ENCODE peak calls at places on chromosomes 2 and 18, in six cellular contexts. O is transverse colon; V is CD8-positive, alpha-beta T cell; W is NCI-H345; Z is RPMI8226; X is stimulated activated CD4-positive, alpha-beta T cell treated with anti-CD3 and anti-CD28 coated beads, Interleukin-15, amount 100 ng/mL, for 24 hours. D is an unnamed sample.

GRCh38 chr18:46677609-46678470 is 20.8 kb upstream of the LOXHD1 start:
- DNase-seq in O (no peak), Z (no peak), V (no peak), W (no peak), X (no peak), D (no peak)

GRCh38 chr2:222813177-222813843 is 47.5 kb upstream of the ACSL3 start:
- DNase-seq in X (peak), V (no peak), O (no peak), Z (no peak), W (no peak), D (no peak)

GRCh38 chr2:221671515-221671914 is 99.4 kb upstream of the EPHA4 start:
- DNase-seq in V (no peak), Z (no peak), W (no peak), O (no peak), X (no peak), D (no peak)

GRCh38 chr2:27645197-27645596 is 16.3 kb downstream of the GPN1 start:
- DNase-seq in Z (no peak), V (no peak), X (no peak), O (no peak), W (no peak), D (no peak)

GRCh38 chr2:102251042-102251848 is 60.1 kb upstream of the IL1RL1 start:
- DNase-seq in V (peak), O (peak), Z (peak), X (peak), W (peak), D (peak)

GRCh38 chr2:197089659-197090058 is 163.2 kb upstream of the PGAP1 start:
- DNase-seq in X (no peak), Z (no peak), W (no peak), O (no peak), V (no peak), D (no peak)

GRCh38 chr2:172416447-172417058 is 10.8 kb upstream of the ITGA6 start:
- DNase-seq in Z (no peak), W (no peak), X (no peak), O (no peak), V (no peak), D (no peak)

GRCh38 chr2:17646096-17646554 is 105.6 kb downstream of the VSNL1 start:
- DNase-seq in V (peak), X (peak), O (peak), Z (peak), W (peak), D (no peak)

GRCh38 chr2:134739879-134740301 is 21.1 kb upstream of the TMEM163 start:
- DNase-seq in W (no peak), X (no peak), O (peak), V (no peak), Z (peak), D (no peak)

GRCh38 chr2:238811765-238812164 is 36.1 kb upstream of the TWIST2 start:
- DNase-seq in O (no peak), Z (no peak), W (no peak), V (no peak), X (no peak), D (no peak)

GRCh38 chr2:3727397-3728045 is 24.1 kb downstream of the DCDC2C start:
- DNase-seq in V (no peak), W (no peak), X (no peak), Z (no peak), O (no peak), D (no peak)

GRCh38 chr2:79512442-79513401 is at the start of gene CTNNA2:
- DNase-seq in W (peak), Z (peak), V (no peak), X (peak), O (peak), D (no peak)

GRCh38 chr18:72675394-72675793 is 131.3 kb upstream of the CBLN2 start:
- DNase-seq in W (no peak), V (no peak), X (no peak), O (no peak), Z (no peak), D (no peak)

GRCh38 chr18:56913970-56914369 is 232.9 kb upstream of the BOD1L2 start:
- DNase-seq in Z (no peak), O (no peak), X (no peak), W (peak), V (no peak), D (no peak)

GRCh38 chr2:217910875-217911212 is 92.0 kb downstream of the TNS1 start:
- DNase-seq in O (no peak), Z (no peak), X (no peak), W (no peak), V (no peak), D (no peak)

GRCh38 chr2:45263147-45263546 is 253.9 kb upstream of the SIX2 start:
- DNase-seq in X (no peak), W (peak), O (no peak), V (no peak), Z (no peak), D (no peak)

GRCh38 chr2:26764078-26764887 is at the start of gene SLC35F6:
- DNase-seq in Z (peak), W (peak), V (peak), X (peak), O (peak), D (peak)

GRCh38 chr2:67694464-67694863 is 297.3 kb downstream of the ETAA1 start:
- DNase-seq in V (no peak), X (peak), O (no peak), Z (peak), W (no peak), D (no peak)

GRCh38 chr2:239396881-239397681 is 3.7 kb downstream of the HDAC4 start:
- DNase-seq in X (peak), V (peak), W (peak), Z (peak), O (peak), D (no peak)

GRCh38 chr2:38146917-38147307 is 71.0 kb upstream of the CYP1B1 start:
- DNase-seq in X (peak), W (no peak), O (no peak), V (no peak), Z (no peak), D (no peak)

GRCh38 chr18:62432176-62432575 is 90.6 kb upstream of the ZCCHC2 start:
- DNase-seq in Z (no peak), O (no peak), W (no peak), X (no peak), V (no peak), D (no peak)

GRCh38 chr2:25787020-25787419 is 91.3 kb downstream of the ASXL2 start:
- DNase-seq in O (no peak), Z (peak), W (no peak), V (no peak), X (no peak), D (no peak)

GRCh38 chr18:45838302-45839070 is 13.0 kb downstream of the SIGLEC15 start:
- DNase-seq in W (no peak), O (no peak), X (no peak), V (no peak), Z (no peak), D (no peak)

GRCh38 chr2:64482765-64483504 is 29.0 kb downstream of the LGALSL start:
- DNase-seq in W (peak), O (peak), X (peak), Z (no peak), V (no peak), D (no peak)

GRCh38 chr2:83817511-83817910 is 641.6 kb downstream of the SUCLG1 start:
- DNase-seq in Z (peak), W (no peak), V (no peak), O (no peak), X (no peak), D (no peak)

GRCh38 chr2:238895361-238895882 is 47.5 kb downstream of the TWIST2 start:
- DNase-seq in V (no peak), O (no peak), W (no peak), Z (no peak), X (no peak), D (no peak)

GRCh38 chr2:105249891-105250290 is 8.3 kb downstream of the GPR45 start:
- DNase-seq in Z (no peak), O (no peak), X (no peak), W (no peak), V (no peak), D (no peak)

GRCh38 chr18:21914739-21915319 is 174.2 kb downstream of the MIB1 start:
- DNase-seq in W (no peak), O (peak), Z (peak), X (no peak), V (no peak), D (no peak)

GRCh38 chr18:52657063-52657462 is 317.1 kb downstream of the DCC start:
- DNase-seq in V (no peak), X (no peak), Z (no peak), W (no peak), O (no peak), D (no peak)

GRCh38 chr18:12479982-12480381 is 72.3 kb downstream of the PRELID3A start:
- DNase-seq in Z (no peak), O (no peak), V (no peak), X (no peak), W (no peak), D (no peak)

GRCh38 chr2:240124651-240125030 is 11.5 kb downstream of the COPS9 start:
- DNase-seq in O (no peak), V (no peak), W (no peak), X (no peak), Z (no peak), D (no peak)

GRCh38 chr2:228039752-228040534 is 141.5 kb downstream of the SPHKAP start:
- DNase-seq in W (peak), O (no peak), V (no peak), Z (peak), X (no peak), D (no peak)

GRCh38 chr2:10006248-10007147 is 36.9 kb upstream of the KLF11 start:
- DNase-seq in O (no peak), X (no peak), W (peak), V (no peak), Z (no peak), D (no peak)

GRCh38 chr2:64904405-64905329 is 84.5 kb upstream of the SLC1A4 start:
- DNase-seq in Z (peak), W (no peak), X (no peak), O (no peak), V (no peak), D (no peak)

GRCh38 chr2:84458436-84459027 is 548 bp downstream of the SUCLG1 start:
- DNase-seq in X (peak), O (peak), Z (peak), V (peak), W (peak), D (peak)